ENCODE peak calls at places on chromosome 7, in nine cellular contexts. One of them, this sample, is unnamed.

GRCh38 chr7:4616116-4616515 is 66.0 kb upstream of the FOXK1 start:
- DNase-seq in stimulated activated naive CD4-positive, alpha-beta T cell: no peak
- DNase-seq in Calu3: no peak
- DNase-seq in SIG-M5: no peak
- DNase-seq in stimulated activated CD8-positive, alpha-beta memory T cell treated with anti-CD3 and anti-CD28 coated beads, Interleukin-4, amount 100 ng/mL, for 4 hours: no peak
- DNase-seq in hepatic stellate cell: no peak
- DNase-seq in T-helper 17 cell: no peak
- DNase-seq in HL-60: no peak
- DNase-seq in heart right ventricle: no peak
- DNase-seq in this sample: no peak

GRCh38 chr7:7764515-7765138 is 46.2 kb upstream of the RPA3 start:
- DNase-seq in Calu3: no peak
- DNase-seq in T-helper 17 cell: no peak
- DNase-seq in stimulated activated naive CD4-positive, alpha-beta T cell: no peak
- DNase-seq in HL-60: no peak
- DNase-seq in SIG-M5: no peak
- DNase-seq in stimulated activated CD8-positive, alpha-beta memory T cell treated with anti-CD3 and anti-CD28 coated beads, Interleukin-4, amount 100 ng/mL, for 4 hours: no peak
- DNase-seq in hepatic stellate cell: no peak
- DNase-seq in heart right ventricle: no peak
- DNase-seq in this sample: no peak

GRCh38 chr7:51311166-51311565 is 5.4 kb downstream of the COBL start:
- DNase-seq in stimulated activated CD8-positive, alpha-beta memory T cell treated with anti-CD3 and anti-CD28 coated beads, Interleukin-4, amount 100 ng/mL, for 4 hours: no peak
- DNase-seq in heart right ventricle: no peak
- DNase-seq in stimulated activated naive CD4-positive, alpha-beta T cell: no peak
- DNase-seq in HL-60: no peak
- DNase-seq in Calu3: no peak
- DNase-seq in SIG-M5: no peak
- DNase-seq in hepatic stellate cell: no peak
- DNase-seq in T-helper 17 cell: no peak
- DNase-seq in this sample: no peak

GRCh38 chr7:42869131-42870020 is 42.5 kb downstream of the C7orf25 start:
- DNase-seq in stimulated activated CD8-positive, alpha-beta memory T cell treated with anti-CD3 and anti-CD28 coated beads, Interleukin-4, amount 100 ng/mL, for 4 hours: no peak
- DNase-seq in heart right ventricle: no peak
- DNase-seq in hepatic stellate cell: no peak
- DNase-seq in T-helper 17 cell: no peak
- DNase-seq in HL-60: no peak
- DNase-seq in SIG-M5: no peak
- DNase-seq in stimulated activated naive CD4-positive, alpha-beta T cell: no peak
- DNase-seq in Calu3: no peak
- DNase-seq in this sample: no peak

GRCh38 chr7:124457841-124458240 is 307.8 kb downstream of the GPR37 start:
- DNase-seq in T-helper 17 cell: no peak
- DNase-seq in stimulated activated CD8-positive, alpha-beta memory T cell treated with anti-CD3 and anti-CD28 coated beads, Interleukin-4, amount 100 ng/mL, for 4 hours: no peak
- DNase-seq in stimulated activated naive CD4-positive, alpha-beta T cell: no peak
- DNase-seq in hepatic stellate cell: no peak
- DNase-seq in Calu3: no peak
- DNase-seq in HL-60: no peak
- DNase-seq in SIG-M5: no peak
- DNase-seq in heart right ventricle: no peak
- DNase-seq in this sample: no peak

GRCh38 chr7:150951521-150951920 is 26.6 kb downstream of the KCNH2 start:
- DNase-seq in T-helper 17 cell: no peak
- DNase-seq in heart right ventricle: no peak
- DNase-seq in stimulated activated naive CD4-positive, alpha-beta T cell: no peak
- DNase-seq in SIG-M5: no peak
- DNase-seq in hepatic stellate cell: no peak
- DNase-seq in HL-60: no peak
- DNase-seq in Calu3: no peak
- DNase-seq in stimulated activated CD8-positive, alpha-beta memory T cell treated with anti-CD3 and anti-CD28 coated beads, Interleukin-4, amount 100 ng/mL, for 4 hours: no peak
- DNase-seq in this sample: no peak

GRCh38 chr7:35418716-35419425 is 165.0 kb upstream of the TBX20 start:
- DNase-seq in SIG-M5: no peak
- DNase-seq in Calu3: no peak
- DNase-seq in stimulated activated naive CD4-positive, alpha-beta T cell: no peak
- DNase-seq in hepatic stellate cell: no peak
- DNase-seq in heart right ventricle: peak; percentile 25
- DNase-seq in HL-60: no peak
- DNase-seq in T-helper 17 cell: no peak
- DNase-seq in stimulated activated CD8-positive, alpha-beta memory T cell treated with anti-CD3 and anti-CD28 coated beads, Interleukin-4, amount 100 ng/mL, for 4 hours: no peak
- DNase-seq in this sample: no peak

GRCh38 chr7:13336227-13336626 is 648.8 kb downstream of the ARL4A start:
- DNase-seq in heart right ventricle: no peak
- DNase-seq in T-helper 17 cell: no peak
- DNase-seq in stimulated activated naive CD4-positive, alpha-beta T cell: no peak
- DNase-seq in SIG-M5: no peak
- DNase-seq in hepatic stellate cell: peak; percentile 1
- DNase-seq in Calu3: no peak
- DNase-seq in HL-60: no peak
- DNase-seq in stimulated activated CD8-positive, alpha-beta memory T cell treated with anti-CD3 and anti-CD28 coated beads, Interleukin-4, amount 100 ng/mL, for 4 hours: no peak
- DNase-seq in this sample: peak; percentile 78

GRCh38 chr7:127651556-127652332 is at the start of gene SND1:
- DNase-seq in Calu3: peak; percentile 98
- DNase-seq in heart right ventricle: peak; percentile 98
- DNase-seq in SIG-M5: peak; percentile 98
- DNase-seq in T-helper 17 cell: peak; percentile 96
- DNase-seq in stimulated activated naive CD4-positive, alpha-beta T cell: peak; percentile 96
- DNase-seq in stimulated activated CD8-positive, alpha-beta memory T cell treated with anti-CD3 and anti-CD28 coated beads, Interleukin-4, amount 100 ng/mL, for 4 hours: peak; percentile 98
- DNase-seq in hepatic stellate cell: peak; percentile 96
- DNase-seq in HL-60: peak; percentile 100
- DNase-seq in this sample: peak; percentile 89

GRCh38 chr7:27921081-27921836 is 181.3 kb downstream of the TAX1BP1 start:
- DNase-seq in HL-60: peak; percentile 60
- DNase-seq in stimulated activated CD8-positive, alpha-beta memory T cell treated with anti-CD3 and anti-CD28 coated beads, Interleukin-4, amount 100 ng/mL, for 4 hours: no peak
- DNase-seq in T-helper 17 cell: no peak
- DNase-seq in stimulated activated naive CD4-positive, alpha-beta T cell: no peak
- DNase-seq in heart right ventricle: no peak
- DNase-seq in Calu3: peak; percentile 70
- DNase-seq in hepatic stellate cell: peak; percentile 40
- DNase-seq in SIG-M5: peak; percentile 8
- DNase-seq in this sample: peak; percentile 84

GRCh38 chr7:41224063-41224763 is 478.7 kb downstream of the INHBA start:
- DNase-seq in stimulated activated naive CD4-positive, alpha-beta T cell: no peak
- DNase-seq in stimulated activated CD8-positive, alpha-beta memory T cell treated with anti-CD3 and anti-CD28 coated beads, Interleukin-4, amount 100 ng/mL, for 4 hours: no peak
- DNase-seq in SIG-M5: no peak
- DNase-seq in hepatic stellate cell: peak; percentile 5
- DNase-seq in T-helper 17 cell: no peak
- DNase-seq in HL-60: no peak
- DNase-seq in heart right ventricle: no peak
- DNase-seq in Calu3: peak; percentile 70
- DNase-seq in this sample: no peak

GRCh38 chr7:77426521-77427051 is 10.4 kb upstream of the GSAP start:
- DNase-seq in stimulated activated CD8-positive, alpha-beta memory T cell treated with anti-CD3 and anti-CD28 coated beads, Interleukin-4, amount 100 ng/mL, for 4 hours: no peak
- DNase-seq in stimulated activated naive CD4-positive, alpha-beta T cell: no peak
- DNase-seq in SIG-M5: no peak
- DNase-seq in HL-60: no peak
- DNase-seq in T-helper 17 cell: no peak
- DNase-seq in heart right ventricle: no peak
- DNase-seq in Calu3: no peak
- DNase-seq in hepatic stellate cell: peak; percentile 26
- DNase-seq in this sample: no peak

GRCh38 chr7:2012044-2012900 is 220.5 kb downstream of the MAD1L1 start:
- DNase-seq in SIG-M5: no peak
- DNase-seq in T-helper 17 cell: peak; percentile 4
- DNase-seq in hepatic stellate cell: no peak
- DNase-seq in stimulated activated CD8-positive, alpha-beta memory T cell treated with anti-CD3 and anti-CD28 coated beads, Interleukin-4, amount 100 ng/mL, for 4 hours: no peak
- DNase-seq in Calu3: no peak
- DNase-seq in heart right ventricle: peak; percentile 8
- DNase-seq in stimulated activated naive CD4-positive, alpha-beta T cell: no peak
- DNase-seq in HL-60: no peak
- DNase-seq in this sample: no peak

This sample was measured in SK-N-MC.